ENCODE peak calls at places on chromosomes 3 and 15, in four cellular contexts. F is HepG2, B is K562, C is H1. Y is an unnamed sample.

GRCh38 chr3:65004795-65005295 is 317.0 kb upstream of the ADAMTS9 start:
- DNase-seq in F (no peak), B (no peak), C (no peak), Y (no peak)

GRCh38 chr15:101437618-101438481 is 51.7 kb downstream of the PCSK6 start:
- DNase-seq in F (no peak), B (no peak), C (no peak), Y (no peak)

GRCh38 chr3:126161309-126161708 is 19.1 kb downstream of the ALDH1L1 start:
- DNase-seq in F (no peak), B (no peak), C (no peak), Y (no peak)

GRCh38 chr3:42668403-42668740 is 14.9 kb downstream of the ZBTB47 start:
- DNase-seq in F (no peak), B (no peak), C (no peak), Y (no peak)

GRCh38 chr3:167102071-167102470 is 278.0 kb downstream of the ZBBX start:
- DNase-seq in F (peak; percentile 3), B (peak; percentile 2), C (no peak), Y (no peak)

GRCh38 chr3:126851382-126851781 is 131.5 kb upstream of the PLXNA1 start:
- DNase-seq in F (peak; percentile 21), B (no peak), C (no peak), Y (no peak)

GRCh38 chr3:188179006-188179966 is 25.3 kb downstream of the LPP start:
- DNase-seq in F (no peak), B (no peak), C (no peak), Y (no peak)

GRCh38 chr3:194397757-194398312 is 1.2 kb downstream of the GP5 start:
- DNase-seq in F (no peak), B (no peak), C (no peak), Y (no peak)

GRCh38 chr3:155386306-155386705 is 92.8 kb upstream of the STRIT1 start:
- DNase-seq in F (no peak), B (no peak), C (no peak), Y (no peak)

GRCh38 chr15:100588638-100589242 is 13.2 kb downstream of the LINS1 start:
- DNase-seq in F (no peak), B (peak; percentile 11), C (no peak), Y (no peak)

GRCh38 chr3:149077638-149078037 is 8.7 kb downstream of the HLTF start:
- DNase-seq in F (no peak), B (no peak), C (no peak), Y (no peak)

GRCh38 chr3:139935866-139936817 is 1.2 kb downstream of the CLSTN2 start:
- DNase-seq in F (no peak), B (no peak), C (no peak), Y (no peak)

GRCh38 chr3:58526124-58526957 is 10.6 kb downstream of the ACOX2 start:
- DNase-seq in F (peak; percentile 88), B (no peak), C (peak; percentile 23), Y (no peak)

GRCh38 chr3:32430900-32431299 is 39.2 kb downstream of the CMTM7 start:
- DNase-seq in F (no peak), B (no peak), C (no peak), Y (no peak)

GRCh38 chr3:193744048-193744821 is 151.2 kb downstream of the OPA1 start:
- DNase-seq in F (peak; percentile 99), B (peak; percentile 62), C (no peak), Y (peak; percentile 27)

GRCh38 chr3:173396191-173397041 is 1.1 kb upstream of the NLGN1 start:
- DNase-seq in F (no peak), B (no peak), C (no peak), Y (no peak)

GRCh38 chr15:59281699-59282098 is 75.1 kb downstream of the LDHAL6B start:
- DNase-seq in F (peak; percentile 76), B (no peak), C (no peak), Y (no peak)

GRCh38 chr3:48684480-48685143 is 1.1 kb downstream of the NCKIPSD start:
- DNase-seq in F (no peak), B (peak; percentile 47), C (no peak), Y (no peak)

GRCh38 chr3:187401861-187402260 is 33.7 kb downstream of the RTP4 start:
- DNase-seq in F (no peak), B (no peak), C (no peak), Y (no peak)

GRCh38 chr15:63939531-63940130 is 105.9 kb upstream of the HERC1 start:
- DNase-seq in F (peak; percentile 88), B (peak; percentile 46), C (no peak), Y (peak; percentile 15)

GRCh38 chr3:55085231-55085630 is 157.4 kb upstream of the LRTM1 start:
- DNase-seq in F (no peak), B (no peak), C (no peak), Y (no peak)

GRCh38 chr3:26118165-26118564 is 328.3 kb downstream of the OXSM start:
- DNase-seq in F (no peak), B (no peak), C (peak; percentile 27), Y (no peak)

GRCh38 chr3:72932416-72932815 is 44.6 kb downstream of the GXYLT2 start:
- DNase-seq in F (no peak), B (no peak), C (no peak), Y (no peak)

GRCh38 chr15:38477637-38478036 is 23.7 kb downstream of the FAM98B start:
- DNase-seq in F (no peak), B (no peak), C (no peak), Y (no peak)

GRCh38 chr3:194080913-194081800 is 54.8 kb upstream of the HES1 start:
- DNase-seq in F (no peak), B (no peak), C (no peak), Y (no peak)

GRCh38 chr15:96326551-96327154 is 3.8 kb upstream of the NR2F2 start:
- DNase-seq in F (no peak), B (peak; percentile 71), C (no peak), Y (no peak)

GRCh38 chr3:170808041-170808440 is 62.0 kb downstream of the RPL22L1 start:
- DNase-seq in F (no peak), B (no peak), C (no peak), Y (no peak)

GRCh38 chr3:159860727-159861126 is 127.9 kb upstream of the IL12A start:
- DNase-seq in F (no peak), B (no peak), C (no peak), Y (no peak)

GRCh38 chr15:56866798-56867197 is 51.6 kb upstream of the TCF12 start:
- DNase-seq in F (peak; percentile 5), B (no peak), C (no peak), Y (no peak)

GRCh38 chr3:181757694-181758306 is 46.1 kb downstream of the SOX2 start:
- DNase-seq in F (no peak), B (no peak), C (no peak), Y (no peak)

GRCh38 chr3:158722108-158722507 is 10.1 kb downstream of the RARRES1 start:
- DNase-seq in F (no peak), B (no peak), C (no peak), Y (no peak)

GRCh38 chr3:120344349-120344748 is 4.8 kb downstream of the LRRC58 start:
- DNase-seq in F (peak; percentile 52), B (no peak), C (no peak), Y (no peak)

GRCh38 chr3:197494366-197495058 is 61.3 kb downstream of the BDH1 start:
- DNase-seq in F (peak; percentile 71), B (no peak), C (no peak), Y (no peak)

GRCh38 chr3:183824761-183825379 is 507 bp downstream of the MAP6D1 start:
- DNase-seq in F (no peak), B (no peak), C (no peak), Y (no peak)

DNA sequence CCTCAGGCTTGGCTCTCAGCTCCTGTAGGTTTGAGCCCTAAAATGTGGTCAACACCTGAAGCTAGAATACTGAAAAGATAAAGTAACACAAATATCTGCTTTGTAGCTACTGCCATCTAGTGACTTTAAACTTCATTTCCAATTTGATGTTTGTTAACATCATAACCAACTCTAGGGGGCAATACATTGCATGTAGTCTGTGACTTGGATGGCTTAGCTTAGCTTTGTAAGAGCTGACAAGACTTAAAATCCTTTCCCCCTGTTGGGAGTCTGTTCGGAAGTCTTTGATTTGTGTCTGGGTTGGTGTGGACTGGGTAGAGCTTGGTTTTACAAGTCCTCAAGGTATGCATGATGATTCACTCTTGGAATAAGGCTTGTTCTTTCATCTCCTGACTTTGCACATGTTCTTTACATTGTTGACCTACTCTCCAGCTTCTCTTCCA is 51.7 kb downstream of the SCN11A start:
- DNase-seq in F (peak; percentile 60), B (peak; percentile 77), C (no peak), Y (peak; percentile 35)
- TF ChIP-seq ATF2 in F (no peak), B (no peak), C (no peak), Y (no peak)

DNA sequence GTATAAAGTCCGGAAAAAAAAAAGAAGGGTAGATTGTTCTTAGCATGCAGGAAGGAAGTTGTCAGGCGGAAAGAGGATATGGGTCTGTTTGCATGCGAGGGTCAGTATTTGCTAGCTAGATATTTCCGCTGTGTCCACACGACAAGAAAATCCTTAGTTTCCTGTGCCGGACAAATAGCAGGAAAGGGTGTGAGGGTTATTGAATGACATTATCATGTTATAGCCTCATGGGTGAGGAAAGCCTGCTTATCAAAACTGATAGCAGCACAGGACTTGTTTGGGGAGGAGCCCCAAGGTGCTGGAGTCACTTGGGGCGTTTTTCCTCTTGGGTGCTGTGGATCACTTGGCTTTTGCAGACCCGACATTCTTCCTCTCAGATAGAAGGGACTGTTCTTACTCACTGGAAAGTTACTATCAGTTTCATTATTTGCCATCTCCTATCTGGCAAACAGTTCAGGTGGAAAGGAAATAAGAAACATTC is 127.2 kb upstream of the DPH6 start:
- DNase-seq in F (peak; percentile 39), B (peak; percentile 78), C (no peak), Y (no peak)
- H3K27ac ChIP-seq in F (no peak overlapping the region), B (peak overlapping the region; percentile 73), C (no peak overlapping the region), Y (no peak overlapping the region)

GRCh38 chr15:29139540-29140459 is 129.8 kb downstream of the NSMCE3 start:
- DNase-seq in F (no peak), B (peak; percentile 72), C (peak; percentile 54), Y (no peak)
- TF ChIP-seq ATF2 in F (no peak), B (no peak), C (no peak), Y (no peak)

GRCh38 chr15:66110788-66111187 is 142.8 kb downstream of the MEGF11 start:
- DNase-seq in F (no peak), B (no peak), C (no peak), Y (no peak)

GRCh38 chr15:66108483-66109270 is 144.9 kb downstream of the MEGF11 start:
- DNase-seq in F (no peak), B (no peak), C (no peak), Y (no peak)

GRCh38 chr15:66112388-66112787 is 141.2 kb downstream of the MEGF11 start:
- DNase-seq in F (no peak), B (no peak), C (no peak), Y (no peak)

GRCh38 chr15:66107070-66107469 is 146.5 kb downstream of the MEGF11 start:
- DNase-seq in F (no peak), B (no peak), C (no peak), Y (no peak)

DNA sequence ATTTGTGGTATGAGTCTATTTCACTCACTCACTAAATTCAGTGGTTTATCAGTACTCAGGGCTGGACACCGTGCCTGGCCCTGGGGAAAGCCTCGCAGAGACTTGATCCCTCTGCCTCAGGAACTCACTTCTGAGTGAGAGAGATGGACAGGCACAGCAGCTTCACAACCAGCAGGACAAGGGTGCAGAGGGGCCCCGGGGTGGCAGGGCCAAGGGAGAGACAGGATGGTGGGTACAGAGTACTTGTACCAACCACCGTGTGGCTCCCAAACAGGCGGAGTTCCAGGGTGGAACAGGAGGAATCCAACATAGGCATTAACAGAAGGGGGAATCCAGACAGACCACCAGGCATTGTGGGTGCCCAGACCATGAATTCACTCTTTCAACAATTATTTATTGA is 143.7 kb downstream of the MEGF11 start:
- DNase-seq in F (no peak), B (no peak), C (no peak), Y (no peak)
- H3K27ac ChIP-seq in F (no peak overlapping the region), B (no peak overlapping the region), C (no peak overlapping the region), Y (no peak overlapping the region)

Y was measured in GM12878.